ENCODE peak calls at places on chromosomes 6 and 20, in seven cellular contexts. One of them, this sample, is unnamed.

GRCh38 chr20:7924692-7925091 is 15.6 kb downstream of the HAO1 start:
- DNase-seq in hepatocyte: peak; percentile 12
- DNase-seq in fibroblast of lung: peak; percentile 82
- DNase-seq in GM23248: peak; percentile 93
- DNase-seq in astrocyte: peak; percentile 95
- DNase-seq in neural progenitor cell: no peak
- DNase-seq in mammary epithelial cell: peak; percentile 87
- DNase-seq in this sample: no peak

GRCh38 chr20:32206383-32207210 is 946 bp downstream of the PLAGL2 start:
- DNase-seq in fibroblast of lung: no peak
- DNase-seq in mammary epithelial cell: no peak
- DNase-seq in neural progenitor cell: peak; percentile 13
- DNase-seq in astrocyte: no peak
- DNase-seq in hepatocyte: peak; percentile 35
- DNase-seq in GM23248: peak; percentile 33
- DNase-seq in this sample: no peak

GRCh38 chr6:169802790-169803189 is 51.4 kb downstream of the ERMARD start:
- DNase-seq in GM23248: no peak
- DNase-seq in mammary epithelial cell: no peak
- DNase-seq in neural progenitor cell: no peak
- DNase-seq in fibroblast of lung: no peak
- DNase-seq in astrocyte: no peak
- DNase-seq in hepatocyte: no peak
- DNase-seq in this sample: no peak

GRCh38 chr6:141212296-141212695 is 920.4 kb upstream of the GJE1 start:
- DNase-seq in astrocyte: no peak
- DNase-seq in mammary epithelial cell: peak; percentile 13
- DNase-seq in hepatocyte: no peak
- DNase-seq in neural progenitor cell: no peak
- DNase-seq in fibroblast of lung: no peak
- DNase-seq in GM23248: no peak
- DNase-seq in this sample: no peak

GRCh38 chr6:35142578-35142977 is 1.4 kb upstream of the TCP11 start:
- DNase-seq in mammary epithelial cell: peak; percentile 42
- DNase-seq in hepatocyte: no peak
- DNase-seq in GM23248: peak; percentile 56
- DNase-seq in fibroblast of lung: peak; percentile 18
- DNase-seq in neural progenitor cell: no peak
- DNase-seq in astrocyte: peak; percentile 18
- DNase-seq in this sample: no peak

GRCh38 chr6:109523478-109523877 is 40.5 kb upstream of the ZBTB24 start:
- DNase-seq in fibroblast of lung: peak; percentile 64
- DNase-seq in GM23248: peak; percentile 92
- DNase-seq in neural progenitor cell: no peak
- DNase-seq in hepatocyte: no peak
- DNase-seq in mammary epithelial cell: peak; percentile 40
- DNase-seq in astrocyte: peak; percentile 66
- DNase-seq in this sample: no peak

GRCh38 chr20:47354710-47355488 is 1.6 kb downstream of the ZMYND8 start:
- DNase-seq in astrocyte: no peak
- DNase-seq in mammary epithelial cell: peak; percentile 24
- DNase-seq in hepatocyte: no peak
- DNase-seq in GM23248: peak; percentile 44
- DNase-seq in neural progenitor cell: no peak
- DNase-seq in fibroblast of lung: no peak
- DNase-seq in this sample: no peak

GRCh38 chr20:38968090-38968489 is 5.9 kb downstream of the DHX35 start:
- DNase-seq in GM23248: no peak
- DNase-seq in astrocyte: no peak
- DNase-seq in neural progenitor cell: no peak
- DNase-seq in fibroblast of lung: no peak
- DNase-seq in mammary epithelial cell: no peak
- DNase-seq in hepatocyte: no peak
- DNase-seq in this sample: no peak

GRCh38 chr6:15441215-15441868 is 195.5 kb downstream of the JARID2 start:
- DNase-seq in mammary epithelial cell: peak; percentile 50
- DNase-seq in hepatocyte: peak; percentile 77
- DNase-seq in neural progenitor cell: peak; percentile 69
- DNase-seq in fibroblast of lung: peak; percentile 86
- DNase-seq in astrocyte: peak; percentile 40
- DNase-seq in GM23248: peak; percentile 87
- DNase-seq in this sample: peak; percentile 52

GRCh38 chr20:11387189-11387754 is 530.4 kb upstream of the BTBD3 start:
- DNase-seq in hepatocyte: no peak
- DNase-seq in GM23248: peak; percentile 85
- DNase-seq in mammary epithelial cell: peak; percentile 97
- DNase-seq in fibroblast of lung: peak; percentile 74
- DNase-seq in neural progenitor cell: no peak
- DNase-seq in astrocyte: peak; percentile 97
- DNase-seq in this sample: no peak

GRCh38 chr6:31659649-31660223 is 842 bp downstream of the C6orf47 start:
- DNase-seq in mammary epithelial cell: peak; percentile 48
- DNase-seq in GM23248: peak; percentile 64
- DNase-seq in hepatocyte: peak; percentile 46
- DNase-seq in fibroblast of lung: peak; percentile 25
- DNase-seq in astrocyte: peak; percentile 19
- DNase-seq in neural progenitor cell: peak; percentile 37
- DNase-seq in this sample: peak; percentile 12

GRCh38 chr6:30463651-30464618 is 25.4 kb upstream of the HLA-E start:
- DNase-seq in hepatocyte: no peak
- DNase-seq in neural progenitor cell: no peak
- DNase-seq in GM23248: peak; percentile 68
- DNase-seq in astrocyte: peak; percentile 42
- DNase-seq in fibroblast of lung: peak; percentile 58
- DNase-seq in mammary epithelial cell: peak; percentile 55
- DNase-seq in this sample: peak; percentile 76

GRCh38 chr6:89117285-89118108 is at the start of gene SRSF12:
- DNase-seq in GM23248: peak; percentile 69
- DNase-seq in mammary epithelial cell: peak; percentile 51
- DNase-seq in hepatocyte: peak; percentile 62
- DNase-seq in astrocyte: peak; percentile 39
- DNase-seq in fibroblast of lung: peak; percentile 45
- DNase-seq in neural progenitor cell: peak; percentile 85
- DNase-seq in this sample: peak; percentile 63

GRCh38 chr20:32462900-32463641 is 104.9 kb downstream of the ASXL1 start:
- DNase-seq in hepatocyte: no peak
- DNase-seq in neural progenitor cell: no peak
- DNase-seq in mammary epithelial cell: no peak
- DNase-seq in astrocyte: no peak
- DNase-seq in fibroblast of lung: no peak
- DNase-seq in GM23248: no peak
- DNase-seq in this sample: no peak

DNA sequence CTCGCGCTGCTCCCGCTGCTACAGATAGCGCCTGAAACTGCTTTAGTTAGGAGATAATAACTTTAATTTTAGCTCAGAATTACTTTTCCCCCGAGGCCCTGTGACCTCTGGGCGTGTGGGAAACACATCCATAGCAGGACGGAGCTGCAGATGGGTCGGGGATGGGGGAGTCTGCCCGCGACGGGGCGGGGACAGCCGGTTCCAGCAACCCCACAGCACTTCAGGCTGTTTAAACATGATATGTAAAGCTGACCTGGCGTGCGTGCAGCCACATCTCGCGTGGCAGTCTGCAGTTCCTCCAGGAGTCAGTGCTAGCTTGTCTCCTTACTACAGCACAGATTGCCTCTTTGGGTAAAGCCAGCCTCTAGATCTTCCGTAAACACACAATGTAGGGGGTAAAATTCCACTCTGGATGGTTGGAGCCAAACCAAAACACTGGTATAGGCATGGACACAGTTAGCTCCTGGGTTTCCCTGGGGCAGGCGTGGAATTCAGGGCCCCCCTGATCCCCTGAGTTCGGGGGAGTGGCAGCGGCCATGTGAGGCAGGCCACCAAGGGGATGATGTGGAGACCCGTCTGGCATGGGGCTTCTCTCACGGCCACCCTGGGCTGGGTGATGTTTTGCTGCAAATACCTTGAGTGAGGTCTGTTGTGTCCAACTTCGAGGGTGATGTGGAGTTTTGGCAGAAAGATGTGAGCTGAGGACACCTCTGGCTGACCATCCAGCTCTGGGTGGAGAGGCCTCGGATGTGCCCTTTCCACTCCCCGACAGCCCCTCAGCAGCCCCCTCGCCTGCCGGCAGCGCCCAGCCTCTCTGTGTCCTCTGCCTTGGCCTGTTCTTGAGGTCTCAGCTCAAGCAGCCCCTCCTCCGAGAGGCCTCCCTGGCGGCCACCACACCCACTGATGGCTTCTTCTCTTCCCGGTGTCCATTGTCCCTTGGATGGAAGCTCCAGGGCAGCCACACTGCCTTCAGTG is 214.5 kb downstream of the TAF4 start:
- DNase-seq in astrocyte: no peak
- DNase-seq in hepatocyte: no peak
- DNase-seq in neural progenitor cell: no peak
- DNase-seq in GM23248: no peak
- DNase-seq in fibroblast of lung: no peak
- DNase-seq in mammary epithelial cell: no peak
- DNase-seq in this sample: no peak
- TF ChIP-seq EZH2 in astrocyte: no peak
- TF ChIP-seq EZH2 in hepatocyte: no peak
- TF ChIP-seq EZH2 in neural progenitor cell: no peak
- TF ChIP-seq EZH2 in GM23248: peak; percentile 50
- TF ChIP-seq EZH2 in fibroblast of lung: no peak
- TF ChIP-seq EZH2 in mammary epithelial cell: no peak
- TF ChIP-seq EZH2 in this sample: no peak

DNA sequence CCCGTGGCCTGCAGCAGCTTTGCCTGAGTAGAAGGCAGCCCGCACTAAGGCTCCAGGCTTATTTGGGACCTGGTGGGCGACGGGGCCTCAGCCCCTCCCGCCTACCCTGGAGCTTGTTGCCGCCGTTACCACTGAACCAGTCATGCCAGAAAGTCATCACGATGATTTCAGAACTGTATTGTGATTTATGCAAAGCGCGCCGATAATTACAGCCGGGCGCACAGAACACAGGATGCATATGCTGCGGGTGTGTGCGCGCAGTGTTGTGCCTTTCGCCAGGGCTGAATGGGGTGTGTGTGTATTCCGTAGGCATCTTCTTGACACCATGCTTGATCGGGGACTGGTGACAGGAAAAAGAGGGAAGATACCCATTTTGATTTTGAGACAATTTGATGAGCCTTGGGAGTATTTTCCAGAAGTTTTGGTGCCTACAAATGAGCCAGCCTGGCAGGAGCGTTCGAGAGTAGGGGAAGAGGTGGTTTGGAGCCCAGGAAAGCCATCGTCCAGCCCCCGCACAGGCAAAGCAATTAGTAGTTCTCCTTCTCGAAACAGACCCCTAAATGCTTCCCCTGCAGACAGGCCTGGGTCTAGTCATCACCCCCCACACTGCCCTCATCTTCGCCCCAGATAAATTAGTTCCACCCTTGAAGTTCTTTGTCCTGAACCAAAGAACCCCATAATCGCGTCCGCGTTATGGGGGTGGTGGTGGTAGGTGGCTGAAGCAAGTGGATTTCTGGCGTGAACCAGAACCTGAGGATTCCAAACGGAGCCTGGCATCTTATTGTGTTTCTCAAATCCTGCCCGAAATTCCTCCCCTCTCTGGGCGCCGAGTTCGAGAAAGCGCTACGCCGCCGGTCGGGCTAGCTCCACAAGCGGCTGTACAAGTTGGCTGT is 1.9 kb upstream of the NR2E1 start:
- DNase-seq in GM23248: peak; percentile 10
- DNase-seq in neural progenitor cell: peak; percentile 39
- DNase-seq in mammary epithelial cell: peak; percentile 55
- DNase-seq in astrocyte: no peak
- DNase-seq in hepatocyte: no peak
- DNase-seq in fibroblast of lung: no peak
- DNase-seq in this sample: no peak
- TF ChIP-seq EZH2 in GM23248: peak; percentile 81
- TF ChIP-seq EZH2 in neural progenitor cell: peak; percentile 56
- TF ChIP-seq EZH2 in mammary epithelial cell: no peak
- TF ChIP-seq EZH2 in astrocyte: peak; percentile 53
- TF ChIP-seq EZH2 in hepatocyte: peak; percentile 20
- TF ChIP-seq EZH2 in fibroblast of lung: peak; percentile 64
- TF ChIP-seq EZH2 in this sample: no peak

GRCh38 chr6:137487947-137488735 is 6.1 kb downstream of the OLIG3 start:
- DNase-seq in astrocyte: no peak
- DNase-seq in fibroblast of lung: no peak
- DNase-seq in hepatocyte: no peak
- DNase-seq in neural progenitor cell: peak; percentile 46
- DNase-seq in mammary epithelial cell: no peak
- DNase-seq in GM23248: no peak
- DNase-seq in this sample: no peak

GRCh38 chr6:137489410-137490371 is 4.5 kb downstream of the OLIG3 start:
- DNase-seq in astrocyte: no peak
- DNase-seq in GM23248: no peak
- DNase-seq in hepatocyte: no peak
- DNase-seq in fibroblast of lung: peak; percentile 40
- DNase-seq in neural progenitor cell: peak; percentile 78
- DNase-seq in mammary epithelial cell: no peak
- DNase-seq in this sample: no peak

GRCh38 chr6:137487181-137487910 is 6.8 kb downstream of the OLIG3 start:
- DNase-seq in hepatocyte: no peak
- DNase-seq in GM23248: no peak
- DNase-seq in neural progenitor cell: peak; percentile 50
- DNase-seq in astrocyte: no peak
- DNase-seq in mammary epithelial cell: no peak
- DNase-seq in fibroblast of lung: no peak
- DNase-seq in this sample: no peak

GRCh38 chr6:137490506-137490905 is 3.7 kb downstream of the OLIG3 start:
- DNase-seq in hepatocyte: no peak
- DNase-seq in mammary epithelial cell: no peak
- DNase-seq in GM23248: no peak
- DNase-seq in astrocyte: no peak
- DNase-seq in neural progenitor cell: peak; percentile 8
- DNase-seq in fibroblast of lung: no peak
- DNase-seq in this sample: no peak

DNA sequence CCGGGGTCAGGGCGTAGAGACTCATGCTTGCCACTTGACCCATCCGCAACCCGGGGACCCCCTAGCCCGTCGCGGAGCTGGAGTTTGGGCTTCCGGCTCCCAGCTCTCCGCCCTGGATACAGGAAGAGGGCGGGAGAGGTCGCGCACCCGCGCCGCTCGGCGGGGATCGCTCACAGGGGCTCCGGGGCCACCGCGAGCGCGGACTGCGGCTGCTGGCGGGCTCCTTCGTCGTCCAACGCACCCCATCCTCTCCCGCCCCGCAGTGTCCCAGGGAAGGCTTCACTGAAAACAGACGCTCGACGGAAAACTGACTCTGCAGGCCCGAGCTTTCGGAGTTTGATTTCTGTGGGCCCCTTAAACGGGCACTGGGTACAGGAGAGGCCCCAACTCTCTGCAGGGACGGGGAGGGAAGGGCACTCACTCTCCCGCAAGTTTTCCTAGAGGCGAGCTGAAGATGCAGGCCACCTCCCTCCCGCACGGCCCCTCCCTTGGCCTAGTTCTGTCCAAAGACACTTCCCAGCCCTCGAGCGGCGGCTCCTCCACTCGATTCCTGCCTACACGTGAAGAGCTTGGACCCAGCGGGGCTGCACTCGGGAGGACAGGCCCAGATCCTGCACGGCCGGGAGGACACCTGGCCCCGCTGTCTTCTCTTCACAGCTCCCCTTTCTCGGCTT is 5.3 kb downstream of the OLIG3 start:
- DNase-seq in astrocyte: no peak
- DNase-seq in hepatocyte: no peak
- DNase-seq in GM23248: no peak
- DNase-seq in fibroblast of lung: no peak
- DNase-seq in mammary epithelial cell: no peak
- DNase-seq in neural progenitor cell: peak; percentile 60
- DNase-seq in this sample: no peak
- TF ChIP-seq EZH2 in astrocyte: peak; percentile 15
- TF ChIP-seq EZH2 in hepatocyte: no peak
- TF ChIP-seq EZH2 in GM23248: no peak
- TF ChIP-seq EZH2 in fibroblast of lung: peak; percentile 12
- TF ChIP-seq EZH2 in mammary epithelial cell: no peak
- TF ChIP-seq EZH2 in neural progenitor cell: peak; percentile 87
- TF ChIP-seq EZH2 in this sample: no peak

GRCh38 chr20:18738888-18739287 is 74.7 kb upstream of the SCP2D1 start:
- DNase-seq in astrocyte: no peak
- DNase-seq in neural progenitor cell: no peak
- DNase-seq in hepatocyte: no peak
- DNase-seq in mammary epithelial cell: no peak
- DNase-seq in GM23248: no peak
- DNase-seq in fibroblast of lung: peak; percentile 7
- DNase-seq in this sample: no peak
- TF ChIP-seq EZH2 in astrocyte: no peak
- TF ChIP-seq EZH2 in neural progenitor cell: no peak
- TF ChIP-seq EZH2 in hepatocyte: no peak
- TF ChIP-seq EZH2 in mammary epithelial cell: no peak
- TF ChIP-seq EZH2 in GM23248: no peak
- TF ChIP-seq EZH2 in fibroblast of lung: no peak
- TF ChIP-seq EZH2 in this sample: no peak

This sample was measured in MM.1S.